ENCODE peak calls at places on chromosomes 7 and 10, in five cellular contexts. One of them, this sample, is unnamed.

GRCh38 chr10:28632597-28632940 is 44.8 kb upstream of the BAMBI start:
- DNase-seq in HepG2: no peak
- DNase-seq in WTC11: no peak
- DNase-seq in H1: no peak
- DNase-seq in HCT116: no peak
- DNase-seq in this sample: no peak

GRCh38 chr7:122674502-122674901 is 24.4 kb downstream of the RNF133 start:
- DNase-seq in HCT116: no peak
- DNase-seq in H1: no peak
- DNase-seq in HepG2: no peak
- DNase-seq in WTC11: no peak
- DNase-seq in this sample: no peak

GRCh38 chr10:89238956-89239713 is 12.4 kb downstream of the LIPA start:
- DNase-seq in HepG2: no peak
- DNase-seq in H1: no peak
- DNase-seq in WTC11: no peak
- DNase-seq in HCT116: no peak
- DNase-seq in this sample: no peak

GRCh38 chr10:68202965-68203358 is 29.0 kb downstream of the ATOH7 start:
- DNase-seq in HCT116: no peak
- DNase-seq in H1: no peak
- DNase-seq in HepG2: no peak
- DNase-seq in WTC11: no peak
- DNase-seq in this sample: no peak

GRCh38 chr10:97134202-97134601 is 51.6 kb downstream of the SLIT1 start:
- DNase-seq in HepG2: no peak
- DNase-seq in H1: no peak
- DNase-seq in WTC11: no peak
- DNase-seq in HCT116: no peak
- DNase-seq in this sample: no peak

GRCh38 chr10:99172130-99172738 is 63.4 kb downstream of the HPSE2 start:
- DNase-seq in HCT116: peak; percentile 51
- DNase-seq in WTC11: peak; percentile 65
- DNase-seq in HepG2: peak; percentile 32
- DNase-seq in H1: peak; percentile 13
- DNase-seq in this sample: no peak

GRCh38 chr10:50577681-50578350 is 45.9 kb downstream of the SGMS1 start:
- DNase-seq in WTC11: no peak
- DNase-seq in HCT116: no peak
- DNase-seq in H1: no peak
- DNase-seq in HepG2: no peak
- DNase-seq in this sample: no peak

GRCh38 chr10:88386204-88386877 is 196.8 kb downstream of the RNLS start:
- DNase-seq in WTC11: no peak
- DNase-seq in HCT116: no peak
- DNase-seq in H1: no peak
- DNase-seq in HepG2: peak; percentile 53
- DNase-seq in this sample: peak; percentile 85

GRCh38 chr7:95404316-95404715 is 8.1 kb upstream of the PON3 start:
- DNase-seq in HCT116: no peak
- DNase-seq in WTC11: no peak
- DNase-seq in H1: no peak
- DNase-seq in HepG2: no peak
- DNase-seq in this sample: no peak

DNA sequence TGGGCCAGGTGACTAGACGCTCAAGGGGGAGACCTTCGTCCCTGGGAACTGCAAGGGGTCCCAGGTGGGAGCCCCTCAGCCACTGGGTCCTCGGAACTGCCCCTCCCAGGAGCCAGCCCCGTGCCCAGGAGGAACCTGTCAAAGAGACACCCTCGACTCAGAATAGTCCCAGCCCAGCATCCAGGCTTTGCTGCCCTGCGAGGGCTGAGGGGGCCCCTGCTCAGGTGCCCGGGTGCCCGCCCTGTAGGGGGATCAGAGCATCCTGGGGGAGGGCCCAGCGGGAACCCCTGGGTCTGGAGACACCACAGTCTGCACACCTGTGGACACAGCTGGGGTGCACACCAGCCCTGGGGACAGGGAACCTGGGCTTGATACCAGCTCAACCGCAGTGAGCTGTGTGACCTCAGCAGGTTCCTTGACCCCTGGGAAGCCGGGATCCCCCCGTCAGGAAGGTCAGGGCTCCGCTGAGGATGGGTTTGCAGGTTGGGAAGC is 394 bp downstream of the ELN start:
- DNase-seq in HepG2: no peak
- DNase-seq in WTC11: no peak
- DNase-seq in HCT116: no peak
- DNase-seq in H1: no peak
- DNase-seq in this sample: no peak
- TF ChIP-seq ATF3 in HepG2: no peak
- TF ChIP-seq ATF3 in WTC11: no peak
- TF ChIP-seq ATF3 in HCT116: no peak
- TF ChIP-seq ATF3 in H1: no peak
- TF ChIP-seq ATF3 in this sample: no peak

DNA sequence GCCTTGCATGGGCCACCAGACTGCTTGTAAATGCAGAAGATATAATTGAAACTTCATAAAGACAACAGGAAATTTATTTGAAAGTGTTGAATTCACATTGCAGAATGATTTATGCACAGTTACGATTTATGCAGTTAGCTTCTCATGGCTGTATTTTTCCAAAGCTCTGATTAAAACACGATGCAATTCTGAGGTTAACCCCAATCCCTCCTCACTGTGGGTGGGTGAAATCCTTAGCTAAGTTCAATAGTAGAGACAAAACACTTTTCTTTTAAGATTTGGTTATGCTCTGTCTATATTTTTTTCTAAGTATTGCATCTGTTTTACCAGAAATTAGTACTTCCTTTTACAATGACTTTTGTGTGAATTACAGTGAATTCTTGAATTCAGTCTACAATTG is 728.8 kb upstream of the IGFBP3 start:
- DNase-seq in WTC11: no peak
- DNase-seq in H1: no peak
- DNase-seq in HepG2: no peak
- DNase-seq in HCT116: no peak
- DNase-seq in this sample: no peak
- TF ChIP-seq ATF3 in WTC11: no peak
- TF ChIP-seq ATF3 in H1: no peak
- TF ChIP-seq ATF3 in HepG2: no peak
- TF ChIP-seq ATF3 in HCT116: no peak
- TF ChIP-seq ATF3 in this sample: no peak

GRCh38 chr7:48876087-48876486 is 48.3 kb upstream of the CDC14C start:
- DNase-seq in H1: no peak
- DNase-seq in HepG2: no peak
- DNase-seq in HCT116: no peak
- DNase-seq in WTC11: no peak
- DNase-seq in this sample: no peak

GRCh38 chr7:48872548-48872947 is 51.8 kb upstream of the CDC14C start:
- DNase-seq in WTC11: no peak
- DNase-seq in HepG2: no peak
- DNase-seq in HCT116: no peak
- DNase-seq in H1: no peak
- DNase-seq in this sample: no peak

GRCh38 chr7:48875300-48875916 is 48.9 kb upstream of the CDC14C start:
- DNase-seq in HepG2: peak; percentile 15
- DNase-seq in H1: peak; percentile 36
- DNase-seq in HCT116: no peak
- DNase-seq in WTC11: peak; percentile 61
- DNase-seq in this sample: no peak
- TF ChIP-seq ATF3 in HepG2: no peak
- TF ChIP-seq ATF3 in H1: no peak
- TF ChIP-seq ATF3 in HCT116: no peak
- TF ChIP-seq ATF3 in WTC11: no peak
- TF ChIP-seq ATF3 in this sample: no peak

GRCh38 chr10:124543971-124544370 is 82.3 kb downstream of the LHPP start:
- DNase-seq in H1: no peak
- DNase-seq in HepG2: no peak
- DNase-seq in WTC11: no peak
- DNase-seq in HCT116: no peak
- DNase-seq in this sample: no peak

GRCh38 chr10:124541076-124541903 is 79.7 kb downstream of the LHPP start:
- DNase-seq in WTC11: no peak
- DNase-seq in H1: no peak
- DNase-seq in HCT116: no peak
- DNase-seq in HepG2: no peak
- DNase-seq in this sample: no peak

GRCh38 chr10:124544711-124545110 is 83.1 kb downstream of the LHPP start:
- DNase-seq in H1: no peak
- DNase-seq in HepG2: no peak
- DNase-seq in WTC11: no peak
- DNase-seq in HCT116: no peak
- DNase-seq in this sample: no peak

GRCh38 chr10:124542336-124542735 is 80.7 kb downstream of the LHPP start:
- DNase-seq in HepG2: no peak
- DNase-seq in HCT116: no peak
- DNase-seq in WTC11: no peak
- DNase-seq in H1: no peak
- DNase-seq in this sample: no peak

GRCh38 chr10:124543146-124543545 is 81.5 kb downstream of the LHPP start:
- DNase-seq in H1: no peak
- DNase-seq in HCT116: no peak
- DNase-seq in HepG2: no peak
- DNase-seq in WTC11: no peak
- DNase-seq in this sample: no peak
- TF ChIP-seq ATF3 in H1: no peak
- TF ChIP-seq ATF3 in HCT116: no peak
- TF ChIP-seq ATF3 in HepG2: no peak
- TF ChIP-seq ATF3 in WTC11: no peak
- TF ChIP-seq ATF3 in this sample: no peak

GRCh38 chr7:17131983-17132655 is 166.3 kb upstream of the AHR start:
- DNase-seq in HCT116: no peak
- DNase-seq in WTC11: no peak
- DNase-seq in HepG2: peak; percentile 54
- DNase-seq in H1: no peak
- DNase-seq in this sample: no peak

GRCh38 chr7:17129218-17129617 is 169.2 kb upstream of the AHR start:
- DNase-seq in H1: no peak
- DNase-seq in HCT116: no peak
- DNase-seq in WTC11: no peak
- DNase-seq in HepG2: no peak
- DNase-seq in this sample: no peak

GRCh38 chr7:17130281-17131059 is 168.0 kb upstream of the AHR start:
- DNase-seq in WTC11: no peak
- DNase-seq in H1: no peak
- DNase-seq in HCT116: peak; percentile 13
- DNase-seq in HepG2: peak; percentile 98
- DNase-seq in this sample: no peak

GRCh38 chr7:17132726-17133125 is 165.7 kb upstream of the AHR start:
- DNase-seq in HCT116: no peak
- DNase-seq in HepG2: no peak
- DNase-seq in H1: no peak
- DNase-seq in WTC11: no peak
- DNase-seq in this sample: no peak

GRCh38 chr7:17131060-17131345 is 167.4 kb upstream of the AHR start:
- DNase-seq in HepG2: peak; percentile 22
- DNase-seq in WTC11: no peak
- DNase-seq in H1: no peak
- DNase-seq in HCT116: no peak
- DNase-seq in this sample: no peak
- TF ChIP-seq ATF3 in HepG2: no peak
- TF ChIP-seq ATF3 in WTC11: no peak
- TF ChIP-seq ATF3 in H1: no peak
- TF ChIP-seq ATF3 in HCT116: no peak
- TF ChIP-seq ATF3 in this sample: no peak

This sample was measured in GM12878.